ENCODE peak calls at places on chromosomes 12 and 14, in four cellular contexts. One of them, this sample, is unnamed.

GRCh38 chr14:21317433-21317832 is 37.5 kb downstream of the RPGRIP1 start:
- DNase-seq in stimulated activated CD4-positive, alpha-beta T cell treated with anti-CD3 and anti-CD28 coated beads, Interleukin-12 subunit alpha, Interleukin-12 subunit beta, amount 100 ng/mL, for 24 hours: no peak
- DNase-seq in BJ: no peak
- DNase-seq in stromal cell of bone marrow: no peak
- DNase-seq in this sample: no peak

GRCh38 chr12:53352331-53353258 is 16.4 kb upstream of the SP7 start:
- DNase-seq in stimulated activated CD4-positive, alpha-beta T cell treated with anti-CD3 and anti-CD28 coated beads, Interleukin-12 subunit alpha, Interleukin-12 subunit beta, amount 100 ng/mL, for 24 hours: peak; percentile 76
- DNase-seq in BJ: no peak
- DNase-seq in stromal cell of bone marrow: peak; percentile 70
- DNase-seq in this sample: peak; percentile 73

GRCh38 chr14:68981124-68981523 is 2.0 kb upstream of the ACTN1 start:
- DNase-seq in stimulated activated CD4-positive, alpha-beta T cell treated with anti-CD3 and anti-CD28 coated beads, Interleukin-12 subunit alpha, Interleukin-12 subunit beta, amount 100 ng/mL, for 24 hours: no peak
- DNase-seq in BJ: no peak
- DNase-seq in stromal cell of bone marrow: no peak
- DNase-seq in this sample: no peak

GRCh38 chr12:43921666-43922337 is 85.9 kb downstream of the TMEM117 start:
- DNase-seq in stimulated activated CD4-positive, alpha-beta T cell treated with anti-CD3 and anti-CD28 coated beads, Interleukin-12 subunit alpha, Interleukin-12 subunit beta, amount 100 ng/mL, for 24 hours: no peak
- DNase-seq in BJ: peak; percentile 27
- DNase-seq in stromal cell of bone marrow: no peak
- DNase-seq in this sample: no peak

GRCh38 chr12:129961111-129961510 is 57.3 kb upstream of the TMEM132D start:
- DNase-seq in stimulated activated CD4-positive, alpha-beta T cell treated with anti-CD3 and anti-CD28 coated beads, Interleukin-12 subunit alpha, Interleukin-12 subunit beta, amount 100 ng/mL, for 24 hours: no peak
- DNase-seq in BJ: no peak
- DNase-seq in stromal cell of bone marrow: no peak
- DNase-seq in this sample: no peak

GRCh38 chr14:64598404-64598803 is 48.6 kb downstream of the PPP1R36 start:
- DNase-seq in stimulated activated CD4-positive, alpha-beta T cell treated with anti-CD3 and anti-CD28 coated beads, Interleukin-12 subunit alpha, Interleukin-12 subunit beta, amount 100 ng/mL, for 24 hours: no peak
- DNase-seq in BJ: no peak
- DNase-seq in stromal cell of bone marrow: no peak
- DNase-seq in this sample: no peak

GRCh38 chr14:104665663-104666522 is 23.5 kb upstream of the INF2 start:
- DNase-seq in stimulated activated CD4-positive, alpha-beta T cell treated with anti-CD3 and anti-CD28 coated beads, Interleukin-12 subunit alpha, Interleukin-12 subunit beta, amount 100 ng/mL, for 24 hours: no peak
- DNase-seq in BJ: no peak
- DNase-seq in stromal cell of bone marrow: no peak
- DNase-seq in this sample: peak; percentile 87

GRCh38 chr12:53223391-53224267 is 8.4 kb downstream of the RARG start:
- DNase-seq in stimulated activated CD4-positive, alpha-beta T cell treated with anti-CD3 and anti-CD28 coated beads, Interleukin-12 subunit alpha, Interleukin-12 subunit beta, amount 100 ng/mL, for 24 hours: no peak
- DNase-seq in BJ: no peak
- DNase-seq in stromal cell of bone marrow: no peak
- DNase-seq in this sample: no peak

GRCh38 chr14:103217538-103217937 is 94.3 kb downstream of the TNFAIP2 start:
- DNase-seq in stimulated activated CD4-positive, alpha-beta T cell treated with anti-CD3 and anti-CD28 coated beads, Interleukin-12 subunit alpha, Interleukin-12 subunit beta, amount 100 ng/mL, for 24 hours: no peak
- DNase-seq in BJ: no peak
- DNase-seq in stromal cell of bone marrow: no peak
- DNase-seq in this sample: no peak

GRCh38 chr12:54384591-54385041 is at the start of gene ZNF385A:
- DNase-seq in stimulated activated CD4-positive, alpha-beta T cell treated with anti-CD3 and anti-CD28 coated beads, Interleukin-12 subunit alpha, Interleukin-12 subunit beta, amount 100 ng/mL, for 24 hours: no peak
- DNase-seq in BJ: no peak
- DNase-seq in stromal cell of bone marrow: no peak
- DNase-seq in this sample: no peak

GRCh38 chr12:65755596-65755978 is 68.7 kb upstream of the HMGA2 start:
- DNase-seq in stimulated activated CD4-positive, alpha-beta T cell treated with anti-CD3 and anti-CD28 coated beads, Interleukin-12 subunit alpha, Interleukin-12 subunit beta, amount 100 ng/mL, for 24 hours: no peak
- DNase-seq in BJ: no peak
- DNase-seq in stromal cell of bone marrow: no peak
- DNase-seq in this sample: no peak

GRCh38 chr12:91021076-91021475 is 16.3 kb upstream of the EPYC start:
- DNase-seq in stimulated activated CD4-positive, alpha-beta T cell treated with anti-CD3 and anti-CD28 coated beads, Interleukin-12 subunit alpha, Interleukin-12 subunit beta, amount 100 ng/mL, for 24 hours: no peak
- DNase-seq in BJ: no peak
- DNase-seq in stromal cell of bone marrow: no peak
- DNase-seq in this sample: no peak

GRCh38 chr12:116058574-116058973 is 218.9 kb downstream of the MED13L start:
- DNase-seq in stimulated activated CD4-positive, alpha-beta T cell treated with anti-CD3 and anti-CD28 coated beads, Interleukin-12 subunit alpha, Interleukin-12 subunit beta, amount 100 ng/mL, for 24 hours: no peak
- DNase-seq in BJ: no peak
- DNase-seq in stromal cell of bone marrow: no peak
- DNase-seq in this sample: no peak

GRCh38 chr12:46385439-46385838 is 12.9 kb upstream of the SLC38A2 start:
- DNase-seq in stimulated activated CD4-positive, alpha-beta T cell treated with anti-CD3 and anti-CD28 coated beads, Interleukin-12 subunit alpha, Interleukin-12 subunit beta, amount 100 ng/mL, for 24 hours: no peak
- DNase-seq in BJ: no peak
- DNase-seq in stromal cell of bone marrow: no peak
- DNase-seq in this sample: no peak

GRCh38 chr12:58051378-58051777 is 110.0 kb downstream of the ATP23 start:
- DNase-seq in stimulated activated CD4-positive, alpha-beta T cell treated with anti-CD3 and anti-CD28 coated beads, Interleukin-12 subunit alpha, Interleukin-12 subunit beta, amount 100 ng/mL, for 24 hours: no peak
- DNase-seq in BJ: no peak
- DNase-seq in stromal cell of bone marrow: no peak
- DNase-seq in this sample: no peak

GRCh38 chr14:78222746-78223145 is 52.6 kb downstream of the NRXN3 start:
- DNase-seq in stimulated activated CD4-positive, alpha-beta T cell treated with anti-CD3 and anti-CD28 coated beads, Interleukin-12 subunit alpha, Interleukin-12 subunit beta, amount 100 ng/mL, for 24 hours: no peak
- DNase-seq in BJ: no peak
- DNase-seq in stromal cell of bone marrow: no peak
- DNase-seq in this sample: no peak

GRCh38 chr14:104794099-104794498 is 1.4 kb downstream of the AKT1 start:
- DNase-seq in stimulated activated CD4-positive, alpha-beta T cell treated with anti-CD3 and anti-CD28 coated beads, Interleukin-12 subunit alpha, Interleukin-12 subunit beta, amount 100 ng/mL, for 24 hours: peak; percentile 57
- DNase-seq in BJ: no peak
- DNase-seq in stromal cell of bone marrow: no peak
- DNase-seq in this sample: no peak

GRCh38 chr14:103086771-103087342 is 2.8 kb downstream of the LBHD2 start:
- DNase-seq in stimulated activated CD4-positive, alpha-beta T cell treated with anti-CD3 and anti-CD28 coated beads, Interleukin-12 subunit alpha, Interleukin-12 subunit beta, amount 100 ng/mL, for 24 hours: no peak
- DNase-seq in BJ: no peak
- DNase-seq in stromal cell of bone marrow: no peak
- DNase-seq in this sample: no peak

GRCh38 chr14:35406811-35407630 is 2.5 kb upstream of the NFKBIA start:
- DNase-seq in stimulated activated CD4-positive, alpha-beta T cell treated with anti-CD3 and anti-CD28 coated beads, Interleukin-12 subunit alpha, Interleukin-12 subunit beta, amount 100 ng/mL, for 24 hours: no peak
- DNase-seq in BJ: no peak
- DNase-seq in stromal cell of bone marrow: peak; percentile 68
- DNase-seq in this sample: no peak

GRCh38 chr12:87015352-87015751 is 759.2 kb upstream of the MGAT4C start:
- DNase-seq in stimulated activated CD4-positive, alpha-beta T cell treated with anti-CD3 and anti-CD28 coated beads, Interleukin-12 subunit alpha, Interleukin-12 subunit beta, amount 100 ng/mL, for 24 hours: no peak
- DNase-seq in BJ: no peak
- DNase-seq in stromal cell of bone marrow: no peak
- DNase-seq in this sample: no peak

GRCh38 chr12:10285919-10286318 is 21.8 kb upstream of the KLRD1 start:
- DNase-seq in stimulated activated CD4-positive, alpha-beta T cell treated with anti-CD3 and anti-CD28 coated beads, Interleukin-12 subunit alpha, Interleukin-12 subunit beta, amount 100 ng/mL, for 24 hours: no peak
- DNase-seq in BJ: no peak
- DNase-seq in stromal cell of bone marrow: no peak
- DNase-seq in this sample: no peak

GRCh38 chr14:59363545-59364226 is 101.5 kb downstream of the GPR135 start:
- DNase-seq in stimulated activated CD4-positive, alpha-beta T cell treated with anti-CD3 and anti-CD28 coated beads, Interleukin-12 subunit alpha, Interleukin-12 subunit beta, amount 100 ng/mL, for 24 hours: no peak
- DNase-seq in BJ: no peak
- DNase-seq in stromal cell of bone marrow: no peak
- DNase-seq in this sample: no peak

GRCh38 chr14:72883963-72884362 is 9.9 kb downstream of the DPF3 start:
- DNase-seq in stimulated activated CD4-positive, alpha-beta T cell treated with anti-CD3 and anti-CD28 coated beads, Interleukin-12 subunit alpha, Interleukin-12 subunit beta, amount 100 ng/mL, for 24 hours: no peak
- DNase-seq in BJ: no peak
- DNase-seq in stromal cell of bone marrow: no peak
- DNase-seq in this sample: no peak

GRCh38 chr12:69996276-69996675 is 171.2 kb downstream of the MYRFL start:
- DNase-seq in stimulated activated CD4-positive, alpha-beta T cell treated with anti-CD3 and anti-CD28 coated beads, Interleukin-12 subunit alpha, Interleukin-12 subunit beta, amount 100 ng/mL, for 24 hours: no peak
- DNase-seq in BJ: no peak
- DNase-seq in stromal cell of bone marrow: no peak
- DNase-seq in this sample: no peak

GRCh38 chr14:69313176-69313575 is 53.2 kb downstream of the GALNT16 start:
- DNase-seq in stimulated activated CD4-positive, alpha-beta T cell treated with anti-CD3 and anti-CD28 coated beads, Interleukin-12 subunit alpha, Interleukin-12 subunit beta, amount 100 ng/mL, for 24 hours: no peak
- DNase-seq in BJ: no peak
- DNase-seq in stromal cell of bone marrow: no peak
- DNase-seq in this sample: no peak

GRCh38 chr14:20683896-20684661 is at the start of gene RNASE4:
- DNase-seq in stimulated activated CD4-positive, alpha-beta T cell treated with anti-CD3 and anti-CD28 coated beads, Interleukin-12 subunit alpha, Interleukin-12 subunit beta, amount 100 ng/mL, for 24 hours: peak; percentile 77
- DNase-seq in BJ: no peak
- DNase-seq in stromal cell of bone marrow: peak; percentile 75
- DNase-seq in this sample: peak; percentile 71

GRCh38 chr12:3171195-3171591 is 94.0 kb downstream of the TSPAN9 start:
- DNase-seq in stimulated activated CD4-positive, alpha-beta T cell treated with anti-CD3 and anti-CD28 coated beads, Interleukin-12 subunit alpha, Interleukin-12 subunit beta, amount 100 ng/mL, for 24 hours: no peak
- DNase-seq in BJ: no peak
- DNase-seq in stromal cell of bone marrow: no peak
- DNase-seq in this sample: no peak

GRCh38 chr14:89509891-89510290 is 92.9 kb upstream of the FOXN3 start:
- DNase-seq in stimulated activated CD4-positive, alpha-beta T cell treated with anti-CD3 and anti-CD28 coated beads, Interleukin-12 subunit alpha, Interleukin-12 subunit beta, amount 100 ng/mL, for 24 hours: no peak
- DNase-seq in BJ: no peak
- DNase-seq in stromal cell of bone marrow: no peak
- DNase-seq in this sample: no peak

GRCh38 chr14:65297744-65298143 is 114.8 kb upstream of the FUT8 start:
- DNase-seq in stimulated activated CD4-positive, alpha-beta T cell treated with anti-CD3 and anti-CD28 coated beads, Interleukin-12 subunit alpha, Interleukin-12 subunit beta, amount 100 ng/mL, for 24 hours: no peak
- DNase-seq in BJ: no peak
- DNase-seq in stromal cell of bone marrow: no peak
- DNase-seq in this sample: no peak

GRCh38 chr14:65560340-65561027 is 148.0 kb downstream of the FUT8 start:
- DNase-seq in stimulated activated CD4-positive, alpha-beta T cell treated with anti-CD3 and anti-CD28 coated beads, Interleukin-12 subunit alpha, Interleukin-12 subunit beta, amount 100 ng/mL, for 24 hours: no peak
- DNase-seq in BJ: no peak
- DNase-seq in stromal cell of bone marrow: peak; percentile 21
- DNase-seq in this sample: no peak

GRCh38 chr14:67435603-67436002 is 23.6 kb upstream of the PLEK2 start:
- DNase-seq in stimulated activated CD4-positive, alpha-beta T cell treated with anti-CD3 and anti-CD28 coated beads, Interleukin-12 subunit alpha, Interleukin-12 subunit beta, amount 100 ng/mL, for 24 hours: no peak
- DNase-seq in BJ: no peak
- DNase-seq in stromal cell of bone marrow: no peak
- DNase-seq in this sample: no peak

GRCh38 chr12:90908465-90908864 is 46.5 kb downstream of the CCER1 start:
- DNase-seq in stimulated activated CD4-positive, alpha-beta T cell treated with anti-CD3 and anti-CD28 coated beads, Interleukin-12 subunit alpha, Interleukin-12 subunit beta, amount 100 ng/mL, for 24 hours: no peak
- DNase-seq in BJ: no peak
- DNase-seq in stromal cell of bone marrow: peak; percentile 88
- DNase-seq in this sample: no peak

GRCh38 chr12:99390707-99391106 is 256.8 kb upstream of the GARIN6 start:
- DNase-seq in stimulated activated CD4-positive, alpha-beta T cell treated with anti-CD3 and anti-CD28 coated beads, Interleukin-12 subunit alpha, Interleukin-12 subunit beta, amount 100 ng/mL, for 24 hours: no peak
- DNase-seq in BJ: no peak
- DNase-seq in stromal cell of bone marrow: no peak
- DNase-seq in this sample: no peak

GRCh38 chr12:52228931-52229330 is 4.1 kb upstream of the KRT7 start:
- DNase-seq in stimulated activated CD4-positive, alpha-beta T cell treated with anti-CD3 and anti-CD28 coated beads, Interleukin-12 subunit alpha, Interleukin-12 subunit beta, amount 100 ng/mL, for 24 hours: no peak
- DNase-seq in BJ: no peak
- DNase-seq in stromal cell of bone marrow: no peak
- DNase-seq in this sample: no peak

GRCh38 chr14:59427653-59428578 is 37.3 kb downstream of the GPR135 start:
- DNase-seq in stimulated activated CD4-positive, alpha-beta T cell treated with anti-CD3 and anti-CD28 coated beads, Interleukin-12 subunit alpha, Interleukin-12 subunit beta, amount 100 ng/mL, for 24 hours: no peak
- DNase-seq in BJ: no peak
- DNase-seq in stromal cell of bone marrow: no peak
- DNase-seq in this sample: no peak

GRCh38 chr12:89709994-89710872 is 1.6 kb upstream of the ATP2B1 start:
- DNase-seq in stimulated activated CD4-positive, alpha-beta T cell treated with anti-CD3 and anti-CD28 coated beads, Interleukin-12 subunit alpha, Interleukin-12 subunit beta, amount 100 ng/mL, for 24 hours: peak; percentile 27
- DNase-seq in BJ: no peak
- DNase-seq in stromal cell of bone marrow: peak; percentile 29
- DNase-seq in this sample: peak; percentile 77

GRCh38 chr14:23148596-23149249 is 29.7 kb upstream of the CEBPE start:
- DNase-seq in stimulated activated CD4-positive, alpha-beta T cell treated with anti-CD3 and anti-CD28 coated beads, Interleukin-12 subunit alpha, Interleukin-12 subunit beta, amount 100 ng/mL, for 24 hours: no peak
- DNase-seq in BJ: no peak
- DNase-seq in stromal cell of bone marrow: no peak
- DNase-seq in this sample: no peak

GRCh38 chr14:22113401-22113800 is 439.8 kb upstream of the OR4E1 start:
- DNase-seq in stimulated activated CD4-positive, alpha-beta T cell treated with anti-CD3 and anti-CD28 coated beads, Interleukin-12 subunit alpha, Interleukin-12 subunit beta, amount 100 ng/mL, for 24 hours: no peak
- DNase-seq in BJ: no peak
- DNase-seq in stromal cell of bone marrow: no peak
- DNase-seq in this sample: no peak

GRCh38 chr12:68476786-68477185 is 133.9 kb upstream of the RAP1B start:
- DNase-seq in stimulated activated CD4-positive, alpha-beta T cell treated with anti-CD3 and anti-CD28 coated beads, Interleukin-12 subunit alpha, Interleukin-12 subunit beta, amount 100 ng/mL, for 24 hours: no peak
- DNase-seq in BJ: no peak
- DNase-seq in stromal cell of bone marrow: no peak
- DNase-seq in this sample: no peak

This sample was measured in occipital lobe.